ENCODE peak calls at places on chromosomes 13 and 19, in ten cellular contexts. One of them, this sample, is unnamed.

GRCh38 chr19:39845621-39846175 is 481 bp downstream of the FBL start:
- DNase-seq in T-helper 1 cell: no peak
- DNase-seq in hepatic stellate cell: no peak
- DNase-seq in GM04503: no peak
- DNase-seq in stimulated activated CD4-positive, alpha-beta T cell treated with anti-CD3 and anti-CD28 coated beads, Interleukin-2, amount 100 ng/mL, for 24 hours: peak
- DNase-seq in naive thymus-derived CD8-positive, alpha-beta T cell: no peak
- DNase-seq in NCI-H1417: peak
- DNase-seq in fibroblast of gingiva: peak
- DNase-seq in substantia nigra: no peak
- DNase-seq in NCI-H2081: no peak
- DNase-seq in this sample: peak

GRCh38 chr19:18231775-18232174 is 5.5 kb upstream of the PDE4C start:
- DNase-seq in T-helper 1 cell: no peak
- DNase-seq in hepatic stellate cell: no peak
- DNase-seq in GM04503: no peak
- DNase-seq in stimulated activated CD4-positive, alpha-beta T cell treated with anti-CD3 and anti-CD28 coated beads, Interleukin-2, amount 100 ng/mL, for 24 hours: no peak
- DNase-seq in naive thymus-derived CD8-positive, alpha-beta T cell: no peak
- DNase-seq in NCI-H1417: no peak
- DNase-seq in fibroblast of gingiva: no peak
- DNase-seq in substantia nigra: no peak
- DNase-seq in NCI-H2081: no peak
- DNase-seq in this sample: no peak

GRCh38 chr19:18851673-18852325 is 20.0 kb downstream of the UPF1 start:
- DNase-seq in T-helper 1 cell: no peak
- DNase-seq in hepatic stellate cell: no peak
- DNase-seq in GM04503: no peak
- DNase-seq in stimulated activated CD4-positive, alpha-beta T cell treated with anti-CD3 and anti-CD28 coated beads, Interleukin-2, amount 100 ng/mL, for 24 hours: no peak
- DNase-seq in naive thymus-derived CD8-positive, alpha-beta T cell: no peak
- DNase-seq in NCI-H1417: no peak
- DNase-seq in fibroblast of gingiva: no peak
- DNase-seq in substantia nigra: no peak
- DNase-seq in NCI-H2081: no peak
- DNase-seq in this sample: no peak

GRCh38 chr19:49930483-49931011 is 1.2 kb upstream of the NUP62 start:
- DNase-seq in T-helper 1 cell: peak
- DNase-seq in hepatic stellate cell: no peak
- DNase-seq in GM04503: no peak
- DNase-seq in stimulated activated CD4-positive, alpha-beta T cell treated with anti-CD3 and anti-CD28 coated beads, Interleukin-2, amount 100 ng/mL, for 24 hours: no peak
- DNase-seq in naive thymus-derived CD8-positive, alpha-beta T cell: peak
- DNase-seq in NCI-H1417: peak
- DNase-seq in fibroblast of gingiva: no peak
- DNase-seq in substantia nigra: no peak
- DNase-seq in NCI-H2081: no peak
- DNase-seq in this sample: peak

GRCh38 chr13:56166864-56167263 is 973.9 kb upstream of the PRR20A start:
- DNase-seq in T-helper 1 cell: no peak
- DNase-seq in hepatic stellate cell: no peak
- DNase-seq in GM04503: no peak
- DNase-seq in stimulated activated CD4-positive, alpha-beta T cell treated with anti-CD3 and anti-CD28 coated beads, Interleukin-2, amount 100 ng/mL, for 24 hours: no peak
- DNase-seq in naive thymus-derived CD8-positive, alpha-beta T cell: no peak
- DNase-seq in NCI-H1417: no peak
- DNase-seq in fibroblast of gingiva: no peak
- DNase-seq in substantia nigra: no peak
- DNase-seq in NCI-H2081: no peak
- DNase-seq in this sample: no peak

GRCh38 chr13:27170521-27171243 is 929 bp downstream of the USP12 start:
- DNase-seq in T-helper 1 cell: peak
- DNase-seq in hepatic stellate cell: peak
- DNase-seq in GM04503: no peak
- DNase-seq in stimulated activated CD4-positive, alpha-beta T cell treated with anti-CD3 and anti-CD28 coated beads, Interleukin-2, amount 100 ng/mL, for 24 hours: peak
- DNase-seq in naive thymus-derived CD8-positive, alpha-beta T cell: peak
- DNase-seq in NCI-H1417: peak
- DNase-seq in fibroblast of gingiva: no peak
- DNase-seq in substantia nigra: peak
- DNase-seq in NCI-H2081: peak
- DNase-seq in this sample: no peak

GRCh38 chr13:98780451-98780850 is 28.0 kb upstream of the SLC15A1 start:
- DNase-seq in T-helper 1 cell: no peak
- DNase-seq in hepatic stellate cell: no peak
- DNase-seq in GM04503: peak
- DNase-seq in stimulated activated CD4-positive, alpha-beta T cell treated with anti-CD3 and anti-CD28 coated beads, Interleukin-2, amount 100 ng/mL, for 24 hours: no peak
- DNase-seq in naive thymus-derived CD8-positive, alpha-beta T cell: no peak
- DNase-seq in NCI-H1417: no peak
- DNase-seq in fibroblast of gingiva: no peak
- DNase-seq in substantia nigra: no peak
- DNase-seq in NCI-H2081: no peak
- DNase-seq in this sample: no peak

GRCh38 chr13:41562541-41563178 is 105.3 kb downstream of the RGCC start:
- DNase-seq in T-helper 1 cell: no peak
- DNase-seq in hepatic stellate cell: no peak
- DNase-seq in GM04503: no peak
- DNase-seq in stimulated activated CD4-positive, alpha-beta T cell treated with anti-CD3 and anti-CD28 coated beads, Interleukin-2, amount 100 ng/mL, for 24 hours: no peak
- DNase-seq in naive thymus-derived CD8-positive, alpha-beta T cell: no peak
- DNase-seq in NCI-H1417: no peak
- DNase-seq in fibroblast of gingiva: peak
- DNase-seq in substantia nigra: no peak
- DNase-seq in NCI-H2081: no peak
- DNase-seq in this sample: no peak

GRCh38 chr13:53545340-53545941 is 516.8 kb downstream of the OLFM4 start:
- DNase-seq in T-helper 1 cell: no peak
- DNase-seq in hepatic stellate cell: no peak
- DNase-seq in GM04503: no peak
- DNase-seq in stimulated activated CD4-positive, alpha-beta T cell treated with anti-CD3 and anti-CD28 coated beads, Interleukin-2, amount 100 ng/mL, for 24 hours: no peak
- DNase-seq in naive thymus-derived CD8-positive, alpha-beta T cell: no peak
- DNase-seq in NCI-H1417: no peak
- DNase-seq in fibroblast of gingiva: no peak
- DNase-seq in substantia nigra: no peak
- DNase-seq in NCI-H2081: no peak
- DNase-seq in this sample: no peak

GRCh38 chr13:40445557-40445990 is 220.9 kb downstream of the FOXO1 start:
- DNase-seq in T-helper 1 cell: peak
- DNase-seq in hepatic stellate cell: no peak
- DNase-seq in GM04503: no peak
- DNase-seq in stimulated activated CD4-positive, alpha-beta T cell treated with anti-CD3 and anti-CD28 coated beads, Interleukin-2, amount 100 ng/mL, for 24 hours: peak
- DNase-seq in naive thymus-derived CD8-positive, alpha-beta T cell: no peak
- DNase-seq in NCI-H1417: peak
- DNase-seq in fibroblast of gingiva: no peak
- DNase-seq in substantia nigra: no peak
- DNase-seq in NCI-H2081: no peak
- DNase-seq in this sample: peak

GRCh38 chr13:21674271-21675009 is 3.6 kb downstream of the FGF9 start:
- DNase-seq in T-helper 1 cell: no peak
- DNase-seq in hepatic stellate cell: no peak
- DNase-seq in GM04503: no peak
- DNase-seq in stimulated activated CD4-positive, alpha-beta T cell treated with anti-CD3 and anti-CD28 coated beads, Interleukin-2, amount 100 ng/mL, for 24 hours: peak
- DNase-seq in naive thymus-derived CD8-positive, alpha-beta T cell: no peak
- DNase-seq in NCI-H1417: peak
- DNase-seq in fibroblast of gingiva: no peak
- DNase-seq in substantia nigra: no peak
- DNase-seq in NCI-H2081: peak
- DNase-seq in this sample: no peak

GRCh38 chr19:4199699-4200293 is 17.3 kb downstream of the ANKRD24 start:
- DNase-seq in T-helper 1 cell: no peak
- DNase-seq in hepatic stellate cell: no peak
- DNase-seq in GM04503: no peak
- DNase-seq in stimulated activated CD4-positive, alpha-beta T cell treated with anti-CD3 and anti-CD28 coated beads, Interleukin-2, amount 100 ng/mL, for 24 hours: no peak
- DNase-seq in naive thymus-derived CD8-positive, alpha-beta T cell: no peak
- DNase-seq in NCI-H1417: no peak
- DNase-seq in fibroblast of gingiva: no peak
- DNase-seq in substantia nigra: no peak
- DNase-seq in NCI-H2081: no peak
- DNase-seq in this sample: no peak

GRCh38 chr19:7554565-7554964 is 19.0 kb downstream of the PNPLA6 start:
- DNase-seq in T-helper 1 cell: no peak
- DNase-seq in hepatic stellate cell: no peak
- DNase-seq in GM04503: no peak
- DNase-seq in stimulated activated CD4-positive, alpha-beta T cell treated with anti-CD3 and anti-CD28 coated beads, Interleukin-2, amount 100 ng/mL, for 24 hours: no peak
- DNase-seq in naive thymus-derived CD8-positive, alpha-beta T cell: no peak
- DNase-seq in NCI-H1417: no peak
- DNase-seq in fibroblast of gingiva: no peak
- DNase-seq in substantia nigra: no peak
- DNase-seq in NCI-H2081: no peak
- DNase-seq in this sample: no peak

GRCh38 chr13:20389696-20390525 is 135.7 kb downstream of the CRYL1 start:
- DNase-seq in T-helper 1 cell: no peak
- DNase-seq in hepatic stellate cell: no peak
- DNase-seq in GM04503: no peak
- DNase-seq in stimulated activated CD4-positive, alpha-beta T cell treated with anti-CD3 and anti-CD28 coated beads, Interleukin-2, amount 100 ng/mL, for 24 hours: no peak
- DNase-seq in naive thymus-derived CD8-positive, alpha-beta T cell: no peak
- DNase-seq in NCI-H1417: no peak
- DNase-seq in fibroblast of gingiva: no peak
- DNase-seq in substantia nigra: no peak
- DNase-seq in NCI-H2081: no peak
- DNase-seq in this sample: no peak

GRCh38 chr13:21034602-21035190 is 26.7 kb downstream of the LATS2 start:
- DNase-seq in T-helper 1 cell: no peak
- DNase-seq in hepatic stellate cell: no peak
- DNase-seq in GM04503: no peak
- DNase-seq in stimulated activated CD4-positive, alpha-beta T cell treated with anti-CD3 and anti-CD28 coated beads, Interleukin-2, amount 100 ng/mL, for 24 hours: no peak
- DNase-seq in naive thymus-derived CD8-positive, alpha-beta T cell: no peak
- DNase-seq in NCI-H1417: no peak
- DNase-seq in fibroblast of gingiva: no peak
- DNase-seq in substantia nigra: no peak
- DNase-seq in NCI-H2081: no peak
- DNase-seq in this sample: no peak

GRCh38 chr13:75794663-75795062 is 158.5 kb downstream of the LMO7 start:
- DNase-seq in T-helper 1 cell: no peak
- DNase-seq in hepatic stellate cell: no peak
- DNase-seq in GM04503: no peak
- DNase-seq in stimulated activated CD4-positive, alpha-beta T cell treated with anti-CD3 and anti-CD28 coated beads, Interleukin-2, amount 100 ng/mL, for 24 hours: no peak
- DNase-seq in naive thymus-derived CD8-positive, alpha-beta T cell: no peak
- DNase-seq in NCI-H1417: no peak
- DNase-seq in fibroblast of gingiva: no peak
- DNase-seq in substantia nigra: no peak
- DNase-seq in NCI-H2081: no peak
- DNase-seq in this sample: no peak

GRCh38 chr19:52646571-52647222 is 8.5 kb upstream of the ZNF83 start:
- DNase-seq in T-helper 1 cell: no peak
- DNase-seq in hepatic stellate cell: no peak
- DNase-seq in GM04503: no peak
- DNase-seq in stimulated activated CD4-positive, alpha-beta T cell treated with anti-CD3 and anti-CD28 coated beads, Interleukin-2, amount 100 ng/mL, for 24 hours: no peak
- DNase-seq in naive thymus-derived CD8-positive, alpha-beta T cell: no peak
- DNase-seq in NCI-H1417: no peak
- DNase-seq in fibroblast of gingiva: no peak
- DNase-seq in substantia nigra: no peak
- DNase-seq in NCI-H2081: no peak
- DNase-seq in this sample: no peak